ENCODE peak calls at places on chromosome 21, in eight cellular contexts. One of them, this sample, is unnamed.
A peak's percentile ranks its signal among the peaks of the same experiment; 100 is the strongest.

GRCh38 chr21:31909153-31909771 is 36.4 kb downstream of the HUNK start:
- DNase-seq in stomach: no peak
- DNase-seq in HCT116: no peak
- DNase-seq in K562: no peak
- DNase-seq in HepG2: no peak
- DNase-seq in endothelial cell of umbilical vein: no peak
- DNase-seq in GM23338: peak; percentile 58
- DNase-seq in spleen: no peak
- DNase-seq in this sample: no peak

GRCh38 chr21:26982767-26983166 is 15.9 kb upstream of the ADAMTS5 start:
- DNase-seq in stomach: no peak
- DNase-seq in HCT116: no peak
- DNase-seq in K562: no peak
- DNase-seq in HepG2: no peak
- DNase-seq in endothelial cell of umbilical vein: no peak
- DNase-seq in GM23338: peak; percentile 3
- DNase-seq in spleen: no peak
- DNase-seq in this sample: no peak

GRCh38 chr21:31604591-31605190 is 54.8 kb upstream of the SOD1 start:
- DNase-seq in stomach: peak; percentile 78
- DNase-seq in HCT116: peak; percentile 45
- DNase-seq in K562: peak; percentile 75
- DNase-seq in HepG2: peak; percentile 41
- DNase-seq in endothelial cell of umbilical vein: peak; percentile 66
- DNase-seq in GM23338: peak; percentile 89
- DNase-seq in spleen: peak; percentile 87
- DNase-seq in this sample: peak; percentile 52

GRCh38 chr21:22225299-22225698 is 1227.1 kb downstream of the NCAM2 start:
- DNase-seq in stomach: no peak
- DNase-seq in HCT116: no peak
- DNase-seq in K562: no peak
- DNase-seq in HepG2: no peak
- DNase-seq in endothelial cell of umbilical vein: no peak
- DNase-seq in GM23338: no peak
- DNase-seq in spleen: no peak
- DNase-seq in this sample: no peak

GRCh38 chr21:31780944-31781343 is 49.0 kb upstream of the SCAF4 start:
- DNase-seq in stomach: no peak
- DNase-seq in HCT116: peak; percentile 47
- DNase-seq in K562: no peak
- DNase-seq in HepG2: peak; percentile 20
- DNase-seq in endothelial cell of umbilical vein: no peak
- DNase-seq in GM23338: peak; percentile 21
- DNase-seq in spleen: no peak
- DNase-seq in this sample: no peak

GRCh38 chr21:32624726-32625125 is 12.5 kb upstream of the CFAP298 start:
- DNase-seq in stomach: no peak
- DNase-seq in HCT116: peak; percentile 18
- DNase-seq in K562: no peak
- DNase-seq in HepG2: no peak
- DNase-seq in endothelial cell of umbilical vein: no peak
- DNase-seq in GM23338: no peak
- DNase-seq in spleen: no peak
- DNase-seq in this sample: no peak

GRCh38 chr21:30580132-30580531 is 10.1 kb downstream of the KRTAP22-2 start:
- DNase-seq in stomach: no peak
- DNase-seq in HCT116: no peak
- DNase-seq in K562: no peak
- DNase-seq in HepG2: no peak
- DNase-seq in endothelial cell of umbilical vein: no peak
- DNase-seq in GM23338: no peak
- DNase-seq in spleen: no peak
- DNase-seq in this sample: peak; percentile 81

GRCh38 chr21:32994305-32994704 is 31.4 kb upstream of the OLIG2 start:
- DNase-seq in stomach: no peak
- DNase-seq in HCT116: no peak
- DNase-seq in K562: peak; percentile 23
- DNase-seq in HepG2: no peak
- DNase-seq in endothelial cell of umbilical vein: peak; percentile 27
- DNase-seq in GM23338: peak; percentile 57
- DNase-seq in spleen: no peak
- DNase-seq in this sample: no peak

GRCh38 chr21:21003701-21004100 is 5.5 kb downstream of the NCAM2 start:
- DNase-seq in stomach: no peak
- DNase-seq in HCT116: peak; percentile 6
- DNase-seq in K562: peak; percentile 53
- DNase-seq in HepG2: peak; percentile 29
- DNase-seq in endothelial cell of umbilical vein: peak; percentile 6
- DNase-seq in GM23338: peak; percentile 90
- DNase-seq in spleen: no peak
- DNase-seq in this sample: no peak

GRCh38 chr21:14767192-14767852 is 221.2 kb upstream of the SAMSN1 start:
- DNase-seq in stomach: no peak
- DNase-seq in HCT116: no peak
- DNase-seq in K562: no peak
- DNase-seq in HepG2: no peak
- DNase-seq in endothelial cell of umbilical vein: no peak
- DNase-seq in GM23338: no peak
- DNase-seq in spleen: no peak
- DNase-seq in this sample: no peak

GRCh38 chr21:32009263-32009662 is 136.4 kb downstream of the HUNK start:
- DNase-seq in stomach: no peak
- DNase-seq in HCT116: no peak
- DNase-seq in K562: no peak
- DNase-seq in HepG2: no peak
- DNase-seq in endothelial cell of umbilical vein: no peak
- DNase-seq in GM23338: no peak
- DNase-seq in spleen: no peak
- DNase-seq in this sample: no peak

GRCh38 chr21:19123053-19123452 is 719.5 kb upstream of the TMPRSS15 start:
- DNase-seq in stomach: no peak
- DNase-seq in HCT116: no peak
- DNase-seq in K562: no peak
- DNase-seq in HepG2: no peak
- DNase-seq in endothelial cell of umbilical vein: no peak
- DNase-seq in GM23338: no peak
- DNase-seq in spleen: no peak
- DNase-seq in this sample: no peak

GRCh38 chr21:31222142-31222541 is 121.9 kb downstream of the TIAM1 start:
- DNase-seq in stomach: no peak
- DNase-seq in HCT116: no peak
- DNase-seq in K562: no peak
- DNase-seq in HepG2: no peak
- DNase-seq in endothelial cell of umbilical vein: no peak
- DNase-seq in GM23338: no peak
- DNase-seq in spleen: no peak
- DNase-seq in this sample: no peak

GRCh38 chr21:19603011-19603593 is 1199.5 kb upstream of the TMPRSS15 start:
- DNase-seq in stomach: no peak
- DNase-seq in HCT116: no peak
- DNase-seq in K562: no peak
- DNase-seq in HepG2: no peak
- DNase-seq in endothelial cell of umbilical vein: no peak
- DNase-seq in GM23338: no peak
- DNase-seq in spleen: no peak
- DNase-seq in this sample: no peak

GRCh38 chr21:15090390-15090789 is 25.6 kb upstream of the NRIP1 start:
- DNase-seq in stomach: no peak
- DNase-seq in HCT116: no peak
- DNase-seq in K562: no peak
- DNase-seq in HepG2: no peak
- DNase-seq in endothelial cell of umbilical vein: no peak
- DNase-seq in GM23338: no peak
- DNase-seq in spleen: no peak
- DNase-seq in this sample: no peak

GRCh38 chr21:46515109-46515508 is 56.4 kb downstream of the DIP2A start:
- DNase-seq in stomach: peak; percentile 82
- DNase-seq in HCT116: no peak
- DNase-seq in K562: no peak
- DNase-seq in HepG2: no peak
- DNase-seq in endothelial cell of umbilical vein: peak; percentile 75
- DNase-seq in GM23338: no peak
- DNase-seq in spleen: no peak
- DNase-seq in this sample: peak; percentile 33

GRCh38 chr21:25733859-25734653 is 648 bp downstream of the ATP5PF start:
- DNase-seq in stomach: no peak
- DNase-seq in HCT116: no peak
- DNase-seq in K562: no peak
- DNase-seq in HepG2: peak; percentile 62
- DNase-seq in endothelial cell of umbilical vein: peak; percentile 49
- DNase-seq in GM23338: peak; percentile 6
- DNase-seq in spleen: peak; percentile 94
- DNase-seq in this sample: no peak

GRCh38 chr21:16004121-16004520 is 274.3 kb downstream of the USP25 start:
- DNase-seq in stomach: no peak
- DNase-seq in HCT116: no peak
- DNase-seq in K562: no peak
- DNase-seq in HepG2: no peak
- DNase-seq in endothelial cell of umbilical vein: no peak
- DNase-seq in GM23338: no peak
- DNase-seq in spleen: no peak
- DNase-seq in this sample: no peak

GRCh38 chr21:32578107-32578691 is 7.1 kb downstream of the TCP10L start:
- DNase-seq in stomach: no peak
- DNase-seq in HCT116: peak; percentile 18
- DNase-seq in K562: peak; percentile 45
- DNase-seq in HepG2: no peak
- DNase-seq in endothelial cell of umbilical vein: peak; percentile 22
- DNase-seq in GM23338: peak; percentile 80
- DNase-seq in spleen: no peak
- DNase-seq in this sample: no peak

GRCh38 chr21:17444828-17445227 is 68.0 kb upstream of the CXADR start:
- DNase-seq in stomach: no peak
- DNase-seq in HCT116: no peak
- DNase-seq in K562: no peak
- DNase-seq in HepG2: no peak
- DNase-seq in endothelial cell of umbilical vein: no peak
- DNase-seq in GM23338: no peak
- DNase-seq in spleen: no peak
- DNase-seq in this sample: peak; percentile 71

GRCh38 chr21:17442174-17442573 is 70.7 kb upstream of the CXADR start:
- DNase-seq in stomach: no peak
- DNase-seq in HCT116: no peak
- DNase-seq in K562: no peak
- DNase-seq in HepG2: no peak
- DNase-seq in endothelial cell of umbilical vein: no peak
- DNase-seq in GM23338: no peak
- DNase-seq in spleen: no peak
- DNase-seq in this sample: no peak

GRCh38 chr21:17441370-17441769 is 71.5 kb upstream of the CXADR start:
- DNase-seq in stomach: peak; percentile 85
- DNase-seq in HCT116: no peak
- DNase-seq in K562: no peak
- DNase-seq in HepG2: peak; percentile 97
- DNase-seq in endothelial cell of umbilical vein: no peak
- DNase-seq in GM23338: peak; percentile 30
- DNase-seq in spleen: no peak
- DNase-seq in this sample: peak; percentile 97

GRCh38 chr21:17438642-17439041 is 74.2 kb upstream of the CXADR start:
- DNase-seq in stomach: no peak
- DNase-seq in HCT116: no peak
- DNase-seq in K562: no peak
- DNase-seq in HepG2: peak; percentile 87
- DNase-seq in endothelial cell of umbilical vein: no peak
- DNase-seq in GM23338: peak; percentile 72
- DNase-seq in spleen: no peak
- DNase-seq in this sample: no peak

DNA sequence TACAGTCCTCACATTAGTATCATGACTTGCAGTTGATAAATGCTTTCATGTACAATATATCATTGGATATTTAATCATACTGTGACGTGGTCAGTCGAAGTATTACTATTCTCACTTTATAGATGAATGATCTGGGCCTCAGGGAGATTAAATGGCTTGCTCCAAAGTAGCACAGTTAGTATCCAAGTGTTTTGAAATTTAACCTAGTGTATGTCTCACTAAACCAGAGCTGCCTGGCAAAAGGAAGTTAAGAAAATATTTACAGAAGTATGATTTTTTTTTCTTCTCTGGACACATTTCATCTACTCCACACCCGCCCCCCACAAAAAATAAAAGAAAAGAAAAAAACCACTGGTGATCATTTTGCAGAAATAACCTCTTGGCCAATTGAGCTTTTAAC is 71.9 kb upstream of the CXADR start:
- DNase-seq in stomach: no peak
- DNase-seq in HCT116: no peak
- DNase-seq in K562: no peak
- DNase-seq in HepG2: no peak
- DNase-seq in endothelial cell of umbilical vein: no peak
- DNase-seq in GM23338: no peak
- DNase-seq in spleen: no peak
- DNase-seq in this sample: no peak
- H3K4me3 ChIP-seq in stomach: no peak overlapping the region
- H3K4me3 ChIP-seq in HCT116: no peak overlapping the region
- H3K4me3 ChIP-seq in K562: no peak overlapping the region
- H3K4me3 ChIP-seq in HepG2: no peak overlapping the region
- H3K4me3 ChIP-seq in endothelial cell of umbilical vein: no peak overlapping the region
- H3K4me3 ChIP-seq in GM23338: no peak overlapping the region
- H3K4me3 ChIP-seq in spleen: no peak overlapping the region
- H3K4me3 ChIP-seq in this sample: no peak overlapping the region

DNA sequence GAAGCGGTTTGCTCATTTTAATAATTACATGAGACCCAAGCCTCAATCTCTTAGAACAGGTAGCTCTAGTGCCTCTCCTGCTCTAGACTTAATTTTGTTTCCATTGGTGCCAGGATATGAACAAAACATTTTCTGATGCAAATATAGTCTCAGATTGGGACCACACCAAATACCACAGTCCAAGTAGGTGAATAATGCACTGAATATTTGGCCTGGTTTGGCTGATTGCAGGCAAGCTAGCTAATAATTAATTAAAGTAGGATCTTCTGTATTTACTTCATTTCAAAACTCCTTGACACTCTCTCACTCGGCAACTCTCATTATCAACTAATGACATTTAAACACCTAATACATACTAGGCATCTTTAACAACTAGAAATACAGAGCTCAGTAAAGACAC is 219.6 kb downstream of the LTN1 start:
- DNase-seq in stomach: no peak
- DNase-seq in HCT116: no peak
- DNase-seq in K562: no peak
- DNase-seq in HepG2: no peak
- DNase-seq in endothelial cell of umbilical vein: no peak
- DNase-seq in GM23338: no peak
- DNase-seq in spleen: no peak
- DNase-seq in this sample: no peak
- TF ChIP-seq POLR2AphosphoS5 in stomach: no peak
- TF ChIP-seq POLR2AphosphoS5 in HCT116: no peak
- TF ChIP-seq POLR2AphosphoS5 in K562: no peak
- TF ChIP-seq POLR2AphosphoS5 in HepG2: no peak
- TF ChIP-seq POLR2AphosphoS5 in endothelial cell of umbilical vein: no peak
- TF ChIP-seq POLR2AphosphoS5 in GM23338: no peak
- TF ChIP-seq POLR2AphosphoS5 in spleen: no peak
- TF ChIP-seq POLR2AphosphoS5 in this sample: no peak

GRCh38 chr21:29196664-29197052 is 66.2 kb downstream of the MAP3K7CL start:
- DNase-seq in stomach: no peak
- DNase-seq in HCT116: no peak
- DNase-seq in K562: no peak
- DNase-seq in HepG2: no peak
- DNase-seq in endothelial cell of umbilical vein: no peak
- DNase-seq in GM23338: no peak
- DNase-seq in spleen: no peak
- DNase-seq in this sample: no peak
- H3K4me3 ChIP-seq in stomach: no peak overlapping the region
- H3K4me3 ChIP-seq in HCT116: peak overlapping the region; percentile 33
- H3K4me3 ChIP-seq in K562: no peak overlapping the region
- H3K4me3 ChIP-seq in HepG2: no peak overlapping the region
- H3K4me3 ChIP-seq in endothelial cell of umbilical vein: no peak overlapping the region
- H3K4me3 ChIP-seq in GM23338: no peak overlapping the region
- H3K4me3 ChIP-seq in spleen: no peak overlapping the region
- H3K4me3 ChIP-seq in this sample: no peak overlapping the region

GRCh38 chr21:43646550-43647260 is 12.6 kb downstream of the HSF2BP start:
- DNase-seq in stomach: peak; percentile 94
- DNase-seq in HCT116: peak; percentile 88
- DNase-seq in K562: peak; percentile 96
- DNase-seq in HepG2: peak; percentile 90
- DNase-seq in endothelial cell of umbilical vein: peak; percentile 89
- DNase-seq in GM23338: peak; percentile 95
- DNase-seq in spleen: peak; percentile 95
- DNase-seq in this sample: peak; percentile 90
- TF ChIP-seq POLR2AphosphoS5 in stomach: peak; percentile 91
- TF ChIP-seq POLR2AphosphoS5 in HCT116: no peak
- TF ChIP-seq POLR2AphosphoS5 in K562: no peak
- TF ChIP-seq POLR2AphosphoS5 in HepG2: no peak
- TF ChIP-seq POLR2AphosphoS5 in endothelial cell of umbilical vein: peak; percentile 25
- TF ChIP-seq POLR2AphosphoS5 in GM23338: no peak
- TF ChIP-seq POLR2AphosphoS5 in spleen: peak; percentile 66
- TF ChIP-seq POLR2AphosphoS5 in this sample: peak; percentile 88

This sample was measured in prostate gland.